ENCODE peak calls at places on chromosomes 13 and 19, in six cellular contexts. B, D, H, O, J and E are unnamed samples.

GRCh38 chr13:28718186-28718537 is 608 bp downstream of the SLC46A3 start:
- DNase-seq in B (no peak), D (no peak), H (no peak), O (no peak), J (no peak), E (no peak)

GRCh38 chr19:57786906-57787305 is 17.4 kb downstream of the ZNF586 start:
- DNase-seq in B (no peak), D (no peak), H (no peak), O (no peak), J (no peak), E (no peak)

GRCh38 chr13:113815151-113816058 is 48.5 kb downstream of the GAS6 start:
- DNase-seq in B (no peak), D (no peak), H (no peak), O (no peak), J (peak; percentile 40), E (peak; percentile 73)

GRCh38 chr13:108959254-108959653 is 329.8 kb downstream of the MYO16 start:
- DNase-seq in B (no peak), D (no peak), H (no peak), O (no peak), J (no peak), E (no peak)

GRCh38 chr13:80168089-80168850 is 172.7 kb downstream of the SPRY2 start:
- DNase-seq in B (no peak), D (no peak), H (no peak), O (no peak), J (no peak), E (no peak)

GRCh38 chr13:43303040-43303729 is 279.8 kb downstream of the DNAJC15 start:
- DNase-seq in B (peak; percentile 38), D (no peak), H (peak; percentile 12), O (peak; percentile 79), J (no peak), E (no peak)

GRCh38 chr19:8654591-8655339 is 24.3 kb downstream of the NFILZ start:
- DNase-seq in B (peak; percentile 13), D (peak; percentile 81), H (no peak), O (peak; percentile 81), J (no peak), E (peak; percentile 48)

GRCh38 chr13:47135800-47136658 is 239.2 kb upstream of the HTR2A start:
- DNase-seq in B (no peak), D (no peak), H (no peak), O (no peak), J (no peak), E (no peak)

GRCh38 chr19:55930996-55931515 is 1.1 kb downstream of the NLRP13 start:
- DNase-seq in B (no peak), D (no peak), H (no peak), O (no peak), J (peak; percentile 35), E (no peak)

GRCh38 chr13:32783067-32783466 is 196.8 kb downstream of the PDS5B start:
- DNase-seq in B (no peak), D (no peak), H (no peak), O (no peak), J (no peak), E (no peak)

GRCh38 chr13:38783992-38784875 is 97.4 kb downstream of the FREM2 start:
- DNase-seq in B (no peak), D (no peak), H (no peak), O (no peak), J (no peak), E (no peak)

GRCh38 chr19:42105358-42105757 is 26.9 kb downstream of the POU2F2 start:
- DNase-seq in B (no peak), D (no peak), H (no peak), O (no peak), J (no peak), E (no peak)

GRCh38 chr19:41193420-41194156 is 569 bp downstream of the CYP2S1 start:
- DNase-seq in B (no peak), D (peak; percentile 11), H (no peak), O (no peak), J (no peak), E (no peak)

GRCh38 chr13:40609972-40610726 is 56.3 kb downstream of the FOXO1 start:
- DNase-seq in B (no peak), D (no peak), H (no peak), O (no peak), J (no peak), E (no peak)

GRCh38 chr13:111076156-111077013 is 38.7 kb upstream of the ARHGEF7 start:
- DNase-seq in B (no peak), D (no peak), H (no peak), O (no peak), J (no peak), E (no peak)

GRCh38 chr13:107028751-107029150 is 460.8 kb upstream of the ARGLU1 start:
- DNase-seq in B (no peak), D (no peak), H (no peak), O (no peak), J (no peak), E (no peak)

GRCh38 chr13:24267801-24268200 is 41.6 kb upstream of the C1QTNF9 start:
- DNase-seq in B (no peak), D (no peak), H (no peak), O (no peak), J (no peak), E (no peak)

GRCh38 chr13:79457948-79458347 is 23.0 kb upstream of the NDFIP2 start:
- DNase-seq in B (no peak), D (peak; percentile 25), H (no peak), O (no peak), J (no peak), E (no peak)

GRCh38 chr13:100645382-100645781 is 29.2 kb downstream of the TMTC4 start:
- DNase-seq in B (no peak), D (no peak), H (no peak), O (no peak), J (no peak), E (no peak)

GRCh38 chr19:36041831-36042230 is 9.2 kb upstream of the CLIP3 start:
- DNase-seq in B (no peak), D (no peak), H (peak; percentile 87), O (no peak), J (no peak), E (no peak)

GRCh38 chr19:7862413-7862951 is 11.7 kb downstream of the PRR36 start:
- DNase-seq in B (peak; percentile 83), D (peak; percentile 97), H (no peak), O (peak; percentile 99), J (no peak), E (peak; percentile 54)

GRCh38 chr19:2277138-2277537 is 4.8 kb downstream of the PEAK3 start:
- DNase-seq in B (no peak), D (no peak), H (no peak), O (no peak), J (no peak), E (no peak)

GRCh38 chr19:2275588-2276428 is 6.2 kb downstream of the PEAK3 start:
- DNase-seq in B (no peak), D (no peak), H (no peak), O (peak; percentile 26), J (no peak), E (no peak)

GRCh38 chr19:2278504-2279158 is 3.3 kb downstream of the PEAK3 start:
- DNase-seq in B (no peak), D (no peak), H (no peak), O (peak; percentile 28), J (no peak), E (no peak)

GRCh38 chr19:2274937-2275535 is 6.9 kb downstream of the PEAK3 start:
- DNase-seq in B (no peak), D (peak; percentile 59), H (peak; percentile 73), O (peak; percentile 89), J (no peak), E (no peak)

GRCh38 chr19:2276429-2276989 is 5.5 kb downstream of the PEAK3 start:
- DNase-seq in B (no peak), D (no peak), H (no peak), O (peak; percentile 24), J (no peak), E (no peak)
- H3K4me2 ChIP-seq in B (no peak overlapping the region), D (no peak overlapping the region), H (no peak overlapping the region), O (no peak overlapping the region), J (no peak overlapping the region), E (peak overlapping the region; percentile 8)

DNA sequence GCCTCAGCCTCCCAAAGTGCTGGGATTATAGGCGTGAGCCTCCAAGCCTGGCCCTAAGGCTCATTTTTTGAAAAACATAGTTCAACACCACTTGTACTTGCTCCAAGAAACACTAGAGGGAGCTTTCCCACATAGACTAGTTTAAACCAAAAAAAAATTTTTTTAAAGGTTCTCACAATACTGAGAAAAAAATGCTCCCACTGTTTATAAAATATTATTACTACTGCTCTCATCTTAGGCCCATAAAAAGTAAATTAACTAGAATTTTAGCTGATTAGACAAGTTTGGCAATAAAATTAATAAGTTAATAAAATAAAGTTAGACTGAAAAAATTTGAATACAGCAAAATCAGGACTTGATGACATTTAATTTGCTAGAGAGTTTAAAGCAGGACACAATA is 109.5 kb downstream of the TBC1D4 start:
- DNase-seq in B (no peak), D (peak; percentile 13), H (peak; percentile 44), O (peak; percentile 42), J (no peak), E (no peak)
- TF ChIP-seq JUND in B (no peak), D (no peak), H (no peak), O (no peak), J (no peak), E (no peak)

GRCh38 chr19:18651300-18651699 is 14.5 kb downstream of the KLHL26 start:
- DNase-seq in B (no peak), D (no peak), H (no peak), O (no peak), J (no peak), E (no peak)
- H3K4me2 ChIP-seq in B (no peak overlapping the region), D (no peak overlapping the region), H (no peak overlapping the region), O (no peak overlapping the region), J (no peak overlapping the region), E (no peak overlapping the region)

GRCh38 chr19:23118400-23118799 is 1.6 kb downstream of the ZNF730 start:
- DNase-seq in B (peak; percentile 33), D (no peak), H (no peak), O (no peak), J (no peak), E (no peak)

GRCh38 chr19:23116802-23117571 is at the start of gene ZNF730:
- DNase-seq in B (peak; percentile 66), D (peak; percentile 39), H (no peak), O (peak; percentile 85), J (peak; percentile 13), E (no peak)
- TF ChIP-seq JUND in B (no peak), D (no peak), H (no peak), O (no peak), J (no peak), E (no peak)

GRCh38 chr13:25352806-25353205 is 19.0 kb upstream of the ATP8A2 start:
- DNase-seq in B (no peak), D (no peak), H (no peak), O (no peak), J (no peak), E (no peak)

GRCh38 chr13:25352230-25352629 is 19.5 kb upstream of the ATP8A2 start:
- DNase-seq in B (no peak), D (peak; percentile 26), H (no peak), O (peak; percentile 61), J (no peak), E (no peak)

GRCh38 chr13:25353344-25353743 is 18.4 kb upstream of the ATP8A2 start:
- DNase-seq in B (no peak), D (no peak), H (no peak), O (no peak), J (no peak), E (no peak)

DNA sequence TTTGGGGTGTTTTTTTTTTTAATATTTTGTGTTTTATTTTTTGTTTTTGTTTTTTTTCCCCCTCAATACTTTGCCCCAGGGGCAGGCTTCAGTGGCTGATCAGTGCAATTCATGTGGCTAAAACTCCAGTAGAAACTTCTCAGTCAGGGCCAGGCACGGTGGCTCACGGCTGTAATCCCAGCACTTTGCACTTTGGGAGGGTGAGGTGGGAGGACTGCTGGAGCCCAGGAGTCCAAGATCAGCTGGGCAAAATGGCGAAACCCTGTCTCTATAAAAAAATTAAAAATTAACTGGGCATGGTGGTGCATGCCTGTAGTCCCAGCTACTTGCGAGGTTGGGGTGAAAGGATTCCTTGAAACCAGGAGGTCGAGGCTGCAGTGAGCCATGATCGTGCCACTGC is 17.4 kb upstream of the ATP8A2 start:
- DNase-seq in B (no peak), D (no peak), H (peak; percentile 9), O (no peak), J (no peak), E (no peak)
- H3K4me2 ChIP-seq in B (no peak overlapping the region), D (no peak overlapping the region), H (peak overlapping the region; percentile 10), O (no peak overlapping the region), J (no peak overlapping the region), E (no peak overlapping the region)